ENCODE peak calls at places on chromosomes 16 and 17, in five cellular contexts. F is sciatic nerve, Z is B cell, W is NCI-H1436 treated with DMSO at 0.1 percent for 48 hours, G is ELR. K is an unnamed sample.

GRCh38 chr17:47603830-47604229 is 45.9 kb upstream of the KPNB1 start:
- DNase-seq in F (no peak), W (no peak), G (no peak), Z (no peak), K (no peak)

GRCh38 chr17:75481194-75482059 is 25.0 kb downstream of the TMEM94 start:
- DNase-seq in G (no peak), Z (no peak), F (no peak), W (no peak), K (no peak)

GRCh38 chr16:80028581-80029380 is 428.2 kb upstream of the MAF start:
- DNase-seq in G (no peak), F (no peak), W (no peak), Z (no peak), K (no peak)

GRCh38 chr17:17877548-17878358 is 41.0 kb upstream of the SREBF1 start:
- DNase-seq in Z (no peak), W (no peak), F (peak; percentile 77), G (no peak), K (no peak)

GRCh38 chr16:85211247-85211910 is 99.1 kb upstream of the CIBAR2 start:
- DNase-seq in W (no peak), Z (no peak), G (peak; percentile 68), F (no peak), K (no peak)

GRCh38 chr16:87384162-87384999 is 805 bp upstream of the FBXO31 start:
- DNase-seq in G (no peak), F (peak; percentile 77), W (no peak), Z (no peak), K (no peak)

GRCh38 chr17:70022175-70022574 is 52.9 kb upstream of the KCNJ16 start:
- DNase-seq in W (no peak), F (no peak), Z (no peak), G (no peak), K (no peak)

GRCh38 chr16:66904846-66905632 is 13.6 kb downstream of the CDH16 start:
- DNase-seq in W (no peak), G (no peak), F (no peak), Z (peak; percentile 7), K (peak; percentile 57)

GRCh38 chr17:69213059-69213813 is 15.4 kb downstream of the ABCA10 start:
- DNase-seq in G (peak; percentile 54), F (no peak), W (no peak), Z (no peak), K (no peak)

GRCh38 chr17:79849953-79850352 is 10.7 kb upstream of the CBX4 start:
- DNase-seq in G (no peak), F (no peak), Z (no peak), W (no peak), K (no peak)

GRCh38 chr17:32341857-32342602 is at the start of gene C17orf75:
- DNase-seq in G (peak; percentile 84), W (peak; percentile 22), Z (peak; percentile 76), F (peak; percentile 87), K (peak; percentile 76)

GRCh38 chr17:33779399-33779697 is 475.7 kb upstream of the CCL2 start:
- DNase-seq in W (no peak), F (no peak), Z (no peak), G (no peak), K (no peak)

GRCh38 chr17:15039366-15039765 is 225.8 kb downstream of the PMP22 start:
- DNase-seq in W (no peak), G (peak; percentile 36), F (no peak), Z (no peak), K (no peak)